ENCODE peak calls at places on chromosomes 11 and 22, in four cellular contexts. One of them, this sample, is unnamed.

GRCh38 chr11:57464343-57465181 is 4.2 kb downstream of the RTN4RL2 start:
- DNase-seq in MM.1S: no peak
- DNase-seq in RWPE1: no peak
- DNase-seq in coronary artery: no peak
- DNase-seq in this sample: no peak

GRCh38 chr11:69512136-69512535 is 30.7 kb downstream of the LINC01488 start:
- DNase-seq in MM.1S: no peak
- DNase-seq in RWPE1: no peak
- DNase-seq in coronary artery: no peak
- DNase-seq in this sample: no peak

GRCh38 chr11:116457336-116458007 is 315.3 kb downstream of the BUD13 start:
- DNase-seq in MM.1S: no peak
- DNase-seq in RWPE1: no peak
- DNase-seq in coronary artery: no peak
- DNase-seq in this sample: no peak

GRCh38 chr11:68357568-68357967 is 45.2 kb downstream of the LRP5 start:
- DNase-seq in MM.1S: no peak
- DNase-seq in RWPE1: no peak
- DNase-seq in coronary artery: no peak
- DNase-seq in this sample: no peak

GRCh38 chr22:20116376-20116950 is 559 bp downstream of the RANBP1 start:
- DNase-seq in MM.1S: no peak
- DNase-seq in RWPE1: no peak
- DNase-seq in coronary artery: no peak
- DNase-seq in this sample: no peak

GRCh38 chr11:128039140-128040021 is 548.0 kb downstream of the ETS1 start:
- DNase-seq in MM.1S: peak
- DNase-seq in RWPE1: peak
- DNase-seq in coronary artery: no peak
- DNase-seq in this sample: peak

GRCh38 chr11:111448420-111448819 is 63.8 kb downstream of the BTG4 start:
- DNase-seq in MM.1S: no peak
- DNase-seq in RWPE1: no peak
- DNase-seq in coronary artery: peak
- DNase-seq in this sample: no peak

GRCh38 chr11:45501277-45501979 is 164.0 kb downstream of the CHST1 start:
- DNase-seq in MM.1S: no peak
- DNase-seq in RWPE1: no peak
- DNase-seq in coronary artery: peak
- DNase-seq in this sample: no peak

GRCh38 chr22:22030493-22031182 is 48.1 kb upstream of the TOP3B start:
- DNase-seq in MM.1S: peak
- DNase-seq in RWPE1: no peak
- DNase-seq in coronary artery: no peak
- DNase-seq in this sample: peak

GRCh38 chr11:35267504-35267903 is 128.5 kb downstream of the CD44 start:
- DNase-seq in MM.1S: no peak
- DNase-seq in RWPE1: no peak
- DNase-seq in coronary artery: no peak
- DNase-seq in this sample: no peak

GRCh38 chr22:38180841-38181452 is 683 bp downstream of the PLA2G6 start:
- DNase-seq in MM.1S: peak
- DNase-seq in RWPE1: no peak
- DNase-seq in coronary artery: no peak
- DNase-seq in this sample: peak

GRCh38 chr11:9459573-9460321 is 1.1 kb upstream of the ZNF143 start:
- DNase-seq in MM.1S: peak
- DNase-seq in RWPE1: peak
- DNase-seq in coronary artery: no peak
- DNase-seq in this sample: peak

GRCh38 chr11:115279831-115280761 is 224.1 kb downstream of the CADM1 start:
- DNase-seq in MM.1S: no peak
- DNase-seq in RWPE1: no peak
- DNase-seq in coronary artery: no peak
- DNase-seq in this sample: no peak